ENCODE peak calls at places on chromosomes 13 and 19, in four cellular contexts. One of them, this sample, is unnamed.

GRCh38 chr13:79741006-79741405 is 260.1 kb downstream of the NDFIP2 start:
- DNase-seq in breast epithelium: no peak
- DNase-seq in sigmoid colon: no peak
- DNase-seq in H1: no peak
- DNase-seq in this sample: no peak

GRCh38 chr13:84417426-84417825 is 535.2 kb upstream of the SLITRK1 start:
- DNase-seq in breast epithelium: no peak
- DNase-seq in sigmoid colon: no peak
- DNase-seq in H1: no peak
- DNase-seq in this sample: no peak

GRCh38 chr13:113934576-113934975 is 39.3 kb downstream of the C13orf46 start:
- DNase-seq in breast epithelium: no peak
- DNase-seq in sigmoid colon: peak
- DNase-seq in H1: no peak
- DNase-seq in this sample: no peak

GRCh38 chr19:20339444-20339843 is 172.4 kb downstream of the ZNF486 start:
- DNase-seq in breast epithelium: no peak
- DNase-seq in sigmoid colon: no peak
- DNase-seq in H1: no peak
- DNase-seq in this sample: no peak

GRCh38 chr13:99677388-99677951 is 176.2 kb downstream of the TM9SF2 start:
- DNase-seq in breast epithelium: no peak
- DNase-seq in sigmoid colon: no peak
- DNase-seq in H1: no peak
- DNase-seq in this sample: no peak

GRCh38 chr19:28737021-28737525 is 475.9 kb downstream of the UQCRFS1 start:
- DNase-seq in breast epithelium: no peak
- DNase-seq in sigmoid colon: no peak
- DNase-seq in H1: no peak
- DNase-seq in this sample: peak

GRCh38 chr19:17684256-17684655 is 3.9 kb downstream of the UNC13A start:
- DNase-seq in breast epithelium: no peak
- DNase-seq in sigmoid colon: no peak
- DNase-seq in H1: no peak
- DNase-seq in this sample: no peak

GRCh38 chr13:84563611-84564010 is 681.3 kb upstream of the SLITRK1 start:
- DNase-seq in breast epithelium: no peak
- DNase-seq in sigmoid colon: no peak
- DNase-seq in H1: no peak
- DNase-seq in this sample: no peak

DNA sequence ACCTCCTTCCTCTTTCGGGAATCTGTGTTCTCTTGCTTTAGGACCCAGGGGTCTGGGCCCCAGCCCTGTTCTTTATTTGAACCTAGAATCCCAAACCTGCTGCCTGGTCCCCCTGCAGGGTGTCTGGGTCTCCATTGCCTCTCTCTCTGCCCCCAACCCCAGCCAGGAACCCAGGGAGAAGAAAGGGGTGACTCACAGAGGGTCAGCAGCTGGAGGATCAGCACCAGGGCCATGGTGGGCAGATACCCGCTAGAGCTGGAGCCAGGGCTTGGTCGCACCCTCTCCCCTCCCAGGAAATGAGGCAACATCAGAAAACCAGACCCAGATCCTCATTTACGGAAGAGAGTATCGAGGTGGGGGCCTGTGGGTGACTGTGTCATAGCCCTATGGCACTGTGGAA is at the start of gene OSCAR:
- DNase-seq in breast epithelium: no peak
- DNase-seq in sigmoid colon: no peak
- DNase-seq in H1: no peak
- DNase-seq in this sample: no peak
- TF ChIP-seq POLR2AphosphoS5 in breast epithelium: no peak
- TF ChIP-seq POLR2AphosphoS5 in sigmoid colon: no peak
- TF ChIP-seq POLR2AphosphoS5 in H1: no peak
- TF ChIP-seq POLR2AphosphoS5 in this sample: no peak

GRCh38 chr19:58400916-58401824 is 5.7 kb downstream of the RNF225 start:
- DNase-seq in breast epithelium: peak
- DNase-seq in sigmoid colon: peak
- DNase-seq in H1: peak
- DNase-seq in this sample: peak

GRCh38 chr19:58401825-58402433 is 6.5 kb downstream of the RNF225 start:
- DNase-seq in breast epithelium: peak
- DNase-seq in sigmoid colon: peak
- DNase-seq in H1: no peak
- DNase-seq in this sample: no peak

GRCh38 chr19:58398545-58398944 is 3.1 kb downstream of the RNF225 start:
- DNase-seq in breast epithelium: no peak
- DNase-seq in sigmoid colon: peak
- DNase-seq in H1: no peak
- DNase-seq in this sample: no peak

GRCh38 chr19:58400638-58400915 is 5.1 kb downstream of the RNF225 start:
- DNase-seq in breast epithelium: no peak
- DNase-seq in sigmoid colon: no peak
- DNase-seq in H1: no peak
- DNase-seq in this sample: no peak

DNA sequence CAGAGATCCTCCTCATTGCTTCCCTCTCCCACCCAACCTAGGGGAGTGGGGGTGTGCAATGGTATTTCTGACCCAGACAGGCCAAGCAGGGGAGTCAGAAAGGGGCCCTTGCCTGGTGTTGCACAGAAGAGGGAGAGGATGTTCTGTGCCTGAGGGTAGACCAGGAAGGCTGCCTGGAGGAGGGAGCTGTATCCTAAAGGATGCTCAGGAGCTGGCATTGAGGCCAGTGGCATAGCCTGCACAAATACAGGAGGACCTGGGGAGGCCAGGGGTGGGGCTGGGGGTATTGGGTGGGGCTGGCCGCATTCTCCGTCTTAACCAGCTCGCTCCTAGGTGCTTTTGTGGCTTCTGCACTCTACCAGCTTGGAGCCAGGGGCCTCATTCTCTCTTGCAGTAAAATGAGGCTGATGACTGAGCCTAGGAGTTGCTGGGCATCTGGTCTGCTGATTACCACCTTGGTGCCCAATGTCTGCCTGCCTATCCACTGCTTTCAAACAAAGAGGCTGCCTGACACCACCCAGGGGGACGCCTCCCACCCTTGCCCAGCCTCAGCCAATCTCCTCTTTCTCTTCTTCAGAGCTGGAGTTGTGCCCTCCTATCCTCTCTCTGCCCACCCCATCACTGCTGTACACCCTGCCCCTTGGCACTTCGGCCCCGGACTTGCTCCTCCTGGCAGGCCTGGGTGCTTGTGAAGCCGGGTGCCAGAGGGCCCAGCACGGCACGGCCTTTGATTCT is 4.6 kb downstream of the RNF225 start:
- DNase-seq in breast epithelium: peak
- DNase-seq in sigmoid colon: peak
- DNase-seq in H1: no peak
- DNase-seq in this sample: no peak
- H3K4me3 ChIP-seq in breast epithelium: peak
- H3K4me3 ChIP-seq in sigmoid colon: peak
- H3K4me3 ChIP-seq in H1: peak
- H3K4me3 ChIP-seq in this sample: peak

GRCh38 chr19:54172764-54173699 is at the start of gene TMC4:
- DNase-seq in breast epithelium: no peak
- DNase-seq in sigmoid colon: no peak
- DNase-seq in H1: peak
- DNase-seq in this sample: peak
- TF ChIP-seq POLR2AphosphoS5 in breast epithelium: no peak
- TF ChIP-seq POLR2AphosphoS5 in sigmoid colon: no peak
- TF ChIP-seq POLR2AphosphoS5 in H1: no peak
- TF ChIP-seq POLR2AphosphoS5 in this sample: peak

GRCh38 chr19:840519-841206 is at the start of gene PRTN3:
- DNase-seq in breast epithelium: no peak
- DNase-seq in sigmoid colon: no peak
- DNase-seq in H1: no peak
- DNase-seq in this sample: no peak

GRCh38 chr19:844300-844971 is 3.6 kb downstream of the PRTN3 start:
- DNase-seq in breast epithelium: no peak
- DNase-seq in sigmoid colon: no peak
- DNase-seq in H1: no peak
- DNase-seq in this sample: no peak

GRCh38 chr19:845707-846481 is 5.1 kb downstream of the PRTN3 start:
- DNase-seq in breast epithelium: no peak
- DNase-seq in sigmoid colon: no peak
- DNase-seq in H1: no peak
- DNase-seq in this sample: no peak

GRCh38 chr19:843180-843835 is 2.5 kb downstream of the PRTN3 start:
- DNase-seq in breast epithelium: no peak
- DNase-seq in sigmoid colon: no peak
- DNase-seq in H1: no peak
- DNase-seq in this sample: peak

DNA sequence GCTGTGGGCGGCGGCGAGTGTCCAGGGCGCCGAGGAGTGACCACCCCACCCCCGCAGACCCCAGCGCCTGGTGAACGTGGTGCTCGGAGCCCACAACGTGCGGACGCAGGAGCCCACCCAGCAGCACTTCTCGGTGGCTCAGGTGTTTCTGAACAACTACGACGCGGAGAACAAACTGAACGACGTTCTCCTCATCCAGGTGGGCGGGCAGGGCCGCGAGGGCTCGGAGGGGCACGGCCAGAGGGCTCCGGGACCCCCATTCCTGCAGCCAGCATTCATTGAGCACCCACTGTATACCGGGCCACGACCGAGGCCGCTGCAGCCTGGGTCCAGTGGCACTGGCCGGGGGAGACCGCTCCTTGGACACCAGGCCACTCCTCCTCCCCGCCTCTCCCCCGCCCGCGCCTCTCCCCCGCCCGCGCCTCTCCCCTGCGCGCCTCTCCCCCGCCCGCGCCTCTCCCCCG is 3.1 kb downstream of the PRTN3 start:
- DNase-seq in breast epithelium: no peak
- DNase-seq in sigmoid colon: no peak
- DNase-seq in H1: no peak
- DNase-seq in this sample: no peak
- H3K4me3 ChIP-seq in breast epithelium: peak
- H3K4me3 ChIP-seq in sigmoid colon: peak
- H3K4me3 ChIP-seq in H1: peak
- H3K4me3 ChIP-seq in this sample: peak

GRCh38 chr13:60334310-60334709 is 62.7 kb upstream of the TDRD3 start:
- DNase-seq in breast epithelium: no peak
- DNase-seq in sigmoid colon: no peak
- DNase-seq in H1: no peak
- DNase-seq in this sample: no peak
- TF ChIP-seq POLR2AphosphoS5 in breast epithelium: no peak
- TF ChIP-seq POLR2AphosphoS5 in sigmoid colon: no peak
- TF ChIP-seq POLR2AphosphoS5 in H1: no peak
- TF ChIP-seq POLR2AphosphoS5 in this sample: no peak